ENCODE peak calls at places on chromosomes 11 and 22, in ten cellular contexts. One of them, this sample, is unnamed.

GRCh38 chr11:2558861-2559526 is 114.2 kb downstream of the KCNQ1 start:
- DNase-seq in Karpas-422: no peak
- DNase-seq in brain microvascular endothelial cell: no peak
- DNase-seq in adrenal gland: no peak
- DNase-seq in MM.1S: no peak
- DNase-seq in DND-41: no peak
- DNase-seq in left ventricle myocardium inferior: no peak
- DNase-seq in OCI-LY7: no peak
- DNase-seq in naive thymus-derived CD4-positive, alpha-beta T cell: no peak
- DNase-seq in CD8-positive, alpha-beta memory T cell: no peak
- DNase-seq in this sample: no peak

GRCh38 chr22:22817468-22818201 is 70.0 kb upstream of the IGLL5 start:
- DNase-seq in Karpas-422: no peak
- DNase-seq in brain microvascular endothelial cell: no peak
- DNase-seq in adrenal gland: no peak
- DNase-seq in MM.1S: no peak
- DNase-seq in DND-41: no peak
- DNase-seq in left ventricle myocardium inferior: no peak
- DNase-seq in OCI-LY7: no peak
- DNase-seq in naive thymus-derived CD4-positive, alpha-beta T cell: no peak
- DNase-seq in CD8-positive, alpha-beta memory T cell: no peak
- DNase-seq in this sample: no peak

GRCh38 chr11:45518853-45519545 is 146.4 kb downstream of the CHST1 start:
- DNase-seq in Karpas-422: no peak
- DNase-seq in brain microvascular endothelial cell: no peak
- DNase-seq in adrenal gland: no peak
- DNase-seq in MM.1S: no peak
- DNase-seq in DND-41: no peak
- DNase-seq in left ventricle myocardium inferior: no peak
- DNase-seq in OCI-LY7: no peak
- DNase-seq in naive thymus-derived CD4-positive, alpha-beta T cell: no peak
- DNase-seq in CD8-positive, alpha-beta memory T cell: no peak
- DNase-seq in this sample: no peak

GRCh38 chr11:7605544-7605943 is 67.8 kb downstream of the CYB5R2 start:
- DNase-seq in Karpas-422: no peak
- DNase-seq in brain microvascular endothelial cell: peak; percentile 85
- DNase-seq in adrenal gland: no peak
- DNase-seq in MM.1S: no peak
- DNase-seq in DND-41: no peak
- DNase-seq in left ventricle myocardium inferior: no peak
- DNase-seq in OCI-LY7: no peak
- DNase-seq in naive thymus-derived CD4-positive, alpha-beta T cell: no peak
- DNase-seq in CD8-positive, alpha-beta memory T cell: no peak
- DNase-seq in this sample: no peak

GRCh38 chr11:78823588-78823987 is 248.9 kb upstream of the NARS2 start:
- DNase-seq in Karpas-422: no peak
- DNase-seq in brain microvascular endothelial cell: no peak
- DNase-seq in adrenal gland: no peak
- DNase-seq in MM.1S: no peak
- DNase-seq in DND-41: no peak
- DNase-seq in left ventricle myocardium inferior: no peak
- DNase-seq in OCI-LY7: no peak
- DNase-seq in naive thymus-derived CD4-positive, alpha-beta T cell: no peak
- DNase-seq in CD8-positive, alpha-beta memory T cell: no peak
- DNase-seq in this sample: no peak

GRCh38 chr22:27245056-27245455 is 556.5 kb downstream of the MN1 start:
- DNase-seq in Karpas-422: no peak
- DNase-seq in brain microvascular endothelial cell: no peak
- DNase-seq in adrenal gland: no peak
- DNase-seq in MM.1S: no peak
- DNase-seq in DND-41: no peak
- DNase-seq in left ventricle myocardium inferior: no peak
- DNase-seq in OCI-LY7: no peak
- DNase-seq in naive thymus-derived CD4-positive, alpha-beta T cell: no peak
- DNase-seq in CD8-positive, alpha-beta memory T cell: no peak
- DNase-seq in this sample: no peak

GRCh38 chr11:129230006-129230405 is 37.9 kb upstream of the ARHGAP32 start:
- DNase-seq in Karpas-422: no peak
- DNase-seq in brain microvascular endothelial cell: no peak
- DNase-seq in adrenal gland: no peak
- DNase-seq in MM.1S: no peak
- DNase-seq in DND-41: no peak
- DNase-seq in left ventricle myocardium inferior: no peak
- DNase-seq in OCI-LY7: no peak
- DNase-seq in naive thymus-derived CD4-positive, alpha-beta T cell: no peak
- DNase-seq in CD8-positive, alpha-beta memory T cell: no peak
- DNase-seq in this sample: no peak

GRCh38 chr22:22558071-22558971 is 744 bp downstream of the PRAME start:
- DNase-seq in Karpas-422: no peak
- DNase-seq in brain microvascular endothelial cell: no peak
- DNase-seq in adrenal gland: no peak
- DNase-seq in MM.1S: no peak
- DNase-seq in DND-41: no peak
- DNase-seq in left ventricle myocardium inferior: no peak
- DNase-seq in OCI-LY7: no peak
- DNase-seq in naive thymus-derived CD4-positive, alpha-beta T cell: no peak
- DNase-seq in CD8-positive, alpha-beta memory T cell: no peak
- DNase-seq in this sample: no peak

GRCh38 chr11:33157103-33158027 is 3.9 kb downstream of the CSTF3 start:
- DNase-seq in Karpas-422: no peak
- DNase-seq in brain microvascular endothelial cell: no peak
- DNase-seq in adrenal gland: no peak
- DNase-seq in MM.1S: no peak
- DNase-seq in DND-41: no peak
- DNase-seq in left ventricle myocardium inferior: no peak
- DNase-seq in OCI-LY7: no peak
- DNase-seq in naive thymus-derived CD4-positive, alpha-beta T cell: no peak
- DNase-seq in CD8-positive, alpha-beta memory T cell: no peak
- DNase-seq in this sample: no peak

GRCh38 chr11:119728226-119728626 is 774 bp downstream of the NECTIN1 start:
- DNase-seq in Karpas-422: no peak
- DNase-seq in brain microvascular endothelial cell: no peak
- DNase-seq in adrenal gland: no peak
- DNase-seq in MM.1S: peak; percentile 36
- DNase-seq in DND-41: no peak
- DNase-seq in left ventricle myocardium inferior: no peak
- DNase-seq in OCI-LY7: peak; percentile 14
- DNase-seq in naive thymus-derived CD4-positive, alpha-beta T cell: peak; percentile 27
- DNase-seq in CD8-positive, alpha-beta memory T cell: no peak
- DNase-seq in this sample: no peak

GRCh38 chr22:33593818-33594217 is 326.5 kb downstream of the LARGE1 start:
- DNase-seq in Karpas-422: no peak
- DNase-seq in brain microvascular endothelial cell: no peak
- DNase-seq in adrenal gland: no peak
- DNase-seq in MM.1S: no peak
- DNase-seq in DND-41: no peak
- DNase-seq in left ventricle myocardium inferior: no peak
- DNase-seq in OCI-LY7: no peak
- DNase-seq in naive thymus-derived CD4-positive, alpha-beta T cell: no peak
- DNase-seq in CD8-positive, alpha-beta memory T cell: no peak
- DNase-seq in this sample: no peak

GRCh38 chr11:22875869-22876473 is 15.7 kb upstream of the CCDC179 start:
- DNase-seq in Karpas-422: peak; percentile 92
- DNase-seq in brain microvascular endothelial cell: peak; percentile 85
- DNase-seq in adrenal gland: peak; percentile 74
- DNase-seq in MM.1S: peak; percentile 87
- DNase-seq in DND-41: peak; percentile 68
- DNase-seq in left ventricle myocardium inferior: no peak
- DNase-seq in OCI-LY7: peak; percentile 83
- DNase-seq in naive thymus-derived CD4-positive, alpha-beta T cell: peak; percentile 23
- DNase-seq in CD8-positive, alpha-beta memory T cell: peak; percentile 59
- DNase-seq in this sample: peak; percentile 69

GRCh38 chr11:36456136-36456535 is 53.9 kb downstream of the TRAF6 start:
- DNase-seq in Karpas-422: no peak
- DNase-seq in brain microvascular endothelial cell: no peak
- DNase-seq in adrenal gland: no peak
- DNase-seq in MM.1S: no peak
- DNase-seq in DND-41: no peak
- DNase-seq in left ventricle myocardium inferior: no peak
- DNase-seq in OCI-LY7: no peak
- DNase-seq in naive thymus-derived CD4-positive, alpha-beta T cell: no peak
- DNase-seq in CD8-positive, alpha-beta memory T cell: no peak
- DNase-seq in this sample: no peak

GRCh38 chr22:37911697-37912096 is 5.6 kb downstream of the MICALL1 start:
- DNase-seq in Karpas-422: no peak
- DNase-seq in brain microvascular endothelial cell: no peak
- DNase-seq in adrenal gland: no peak
- DNase-seq in MM.1S: no peak
- DNase-seq in DND-41: no peak
- DNase-seq in left ventricle myocardium inferior: no peak
- DNase-seq in OCI-LY7: no peak
- DNase-seq in naive thymus-derived CD4-positive, alpha-beta T cell: no peak
- DNase-seq in CD8-positive, alpha-beta memory T cell: no peak
- DNase-seq in this sample: no peak
- H3K27ac ChIP-seq in Karpas-422: no peak overlapping the region
- H3K27ac ChIP-seq in brain microvascular endothelial cell: no peak overlapping the region
- H3K27ac ChIP-seq in adrenal gland: no peak overlapping the region
- H3K27ac ChIP-seq in MM.1S: no peak overlapping the region
- H3K27ac ChIP-seq in DND-41: no peak overlapping the region
- H3K27ac ChIP-seq in left ventricle myocardium inferior: peak overlapping the region; percentile 79
- H3K27ac ChIP-seq in OCI-LY7: no peak overlapping the region
- H3K27ac ChIP-seq in naive thymus-derived CD4-positive, alpha-beta T cell: no peak overlapping the region
- H3K27ac ChIP-seq in CD8-positive, alpha-beta memory T cell: no peak overlapping the region
- H3K27ac ChIP-seq in this sample: peak overlapping the region; percentile 72

GRCh38 chr11:17014321-17014773 is at the start of gene PLEKHA7:
- DNase-seq in Karpas-422: no peak
- DNase-seq in brain microvascular endothelial cell: no peak
- DNase-seq in adrenal gland: no peak
- DNase-seq in MM.1S: no peak
- DNase-seq in DND-41: no peak
- DNase-seq in left ventricle myocardium inferior: no peak
- DNase-seq in OCI-LY7: no peak
- DNase-seq in naive thymus-derived CD4-positive, alpha-beta T cell: peak; percentile 25
- DNase-seq in CD8-positive, alpha-beta memory T cell: peak; percentile 2
- DNase-seq in this sample: no peak

GRCh38 chr11:17013548-17014320 is 480 bp downstream of the PLEKHA7 start:
- DNase-seq in Karpas-422: no peak
- DNase-seq in brain microvascular endothelial cell: no peak
- DNase-seq in adrenal gland: no peak
- DNase-seq in MM.1S: peak; percentile 64
- DNase-seq in DND-41: no peak
- DNase-seq in left ventricle myocardium inferior: no peak
- DNase-seq in OCI-LY7: no peak
- DNase-seq in naive thymus-derived CD4-positive, alpha-beta T cell: peak; percentile 29
- DNase-seq in CD8-positive, alpha-beta memory T cell: peak; percentile 20
- DNase-seq in this sample: no peak

GRCh38 chr11:17015639-17016125 is 1.5 kb upstream of the PLEKHA7 start:
- DNase-seq in Karpas-422: no peak
- DNase-seq in brain microvascular endothelial cell: no peak
- DNase-seq in adrenal gland: no peak
- DNase-seq in MM.1S: peak; percentile 33
- DNase-seq in DND-41: no peak
- DNase-seq in left ventricle myocardium inferior: peak; percentile 24
- DNase-seq in OCI-LY7: no peak
- DNase-seq in naive thymus-derived CD4-positive, alpha-beta T cell: no peak
- DNase-seq in CD8-positive, alpha-beta memory T cell: no peak
- DNase-seq in this sample: peak; percentile 25

GRCh38 chr11:17012712-17013547 is 1.3 kb downstream of the PLEKHA7 start:
- DNase-seq in Karpas-422: no peak
- DNase-seq in brain microvascular endothelial cell: peak; percentile 53
- DNase-seq in adrenal gland: no peak
- DNase-seq in MM.1S: no peak
- DNase-seq in DND-41: no peak
- DNase-seq in left ventricle myocardium inferior: peak; percentile 55
- DNase-seq in OCI-LY7: no peak
- DNase-seq in naive thymus-derived CD4-positive, alpha-beta T cell: no peak
- DNase-seq in CD8-positive, alpha-beta memory T cell: no peak
- DNase-seq in this sample: peak; percentile 50

DNA sequence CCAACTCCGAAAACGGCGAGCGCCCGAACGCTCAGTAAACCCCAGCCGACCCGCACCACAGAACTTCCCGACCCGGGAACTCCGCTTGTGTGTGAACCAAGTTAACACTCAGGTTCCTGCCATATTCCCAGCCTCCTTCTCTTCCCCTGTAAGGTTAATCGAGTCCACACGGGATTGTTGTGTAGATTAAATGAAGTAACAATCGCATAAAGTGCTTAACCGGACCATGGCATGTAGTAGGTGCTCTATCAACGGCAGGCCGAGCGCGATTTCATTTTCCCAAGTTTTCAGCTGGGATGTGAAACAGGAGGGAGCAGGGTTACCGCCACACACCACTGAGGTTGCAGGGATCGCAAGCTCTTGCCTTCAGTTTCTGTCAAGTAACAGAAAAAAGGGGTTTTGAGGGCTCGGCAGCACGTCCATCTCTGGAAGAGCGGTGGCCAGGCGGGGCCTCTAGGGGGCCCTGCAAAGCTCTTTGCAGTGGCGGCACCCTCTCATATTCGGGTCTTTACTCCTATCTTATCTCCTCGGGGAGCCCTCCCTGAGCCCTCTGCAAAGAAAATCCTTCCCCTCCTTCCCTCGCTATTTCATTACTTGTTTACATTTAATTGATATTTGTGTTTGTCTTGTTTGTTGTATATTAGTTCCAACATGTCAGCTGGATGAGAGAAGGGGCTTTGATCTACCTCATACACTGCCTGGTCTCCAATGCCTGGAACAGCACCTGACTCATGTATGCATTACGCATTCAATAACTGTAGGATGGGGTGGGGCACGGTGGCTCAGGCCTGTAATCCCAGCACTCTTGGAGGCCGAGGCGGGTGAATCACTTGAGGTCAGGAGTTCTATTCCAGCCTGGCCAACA is 792 bp upstream of the PLEKHA7 start:
- DNase-seq in Karpas-422: peak; percentile 45
- DNase-seq in brain microvascular endothelial cell: peak; percentile 45
- DNase-seq in adrenal gland: no peak
- DNase-seq in MM.1S: peak; percentile 71
- DNase-seq in DND-41: no peak
- DNase-seq in left ventricle myocardium inferior: no peak
- DNase-seq in OCI-LY7: no peak
- DNase-seq in naive thymus-derived CD4-positive, alpha-beta T cell: peak; percentile 28
- DNase-seq in CD8-positive, alpha-beta memory T cell: peak; percentile 13
- DNase-seq in this sample: no peak
- H3K4me3 ChIP-seq in Karpas-422: no peak overlapping the region
- H3K4me3 ChIP-seq in brain microvascular endothelial cell: peak overlapping the region; percentile 29
- H3K4me3 ChIP-seq in adrenal gland: no peak overlapping the region
- H3K4me3 ChIP-seq in MM.1S: peak overlapping the region; percentile 90
- H3K4me3 ChIP-seq in DND-41: no peak overlapping the region
- H3K4me3 ChIP-seq in left ventricle myocardium inferior: peak overlapping the region; percentile 87
- H3K4me3 ChIP-seq in OCI-LY7: no peak overlapping the region
- H3K4me3 ChIP-seq in naive thymus-derived CD4-positive, alpha-beta T cell: peak overlapping the region; percentile 52
- H3K4me3 ChIP-seq in CD8-positive, alpha-beta memory T cell: peak overlapping the region; percentile 66
- H3K4me3 ChIP-seq in this sample: peak overlapping the region; percentile 70

GRCh38 chr22:35380537-35381423 is at the start of gene HMOX1:
- DNase-seq in Karpas-422: peak; percentile 73
- DNase-seq in brain microvascular endothelial cell: peak; percentile 70
- DNase-seq in adrenal gland: peak; percentile 89
- DNase-seq in MM.1S: peak; percentile 88
- DNase-seq in DND-41: no peak
- DNase-seq in left ventricle myocardium inferior: peak; percentile 92
- DNase-seq in OCI-LY7: peak; percentile 51
- DNase-seq in naive thymus-derived CD4-positive, alpha-beta T cell: peak; percentile 63
- DNase-seq in CD8-positive, alpha-beta memory T cell: peak; percentile 26
- DNase-seq in this sample: peak; percentile 87
- H3K27ac ChIP-seq in Karpas-422: no peak within 1 kb of the TSS
- H3K27ac ChIP-seq in brain microvascular endothelial cell: no peak within 1 kb of the TSS
- H3K27ac ChIP-seq in adrenal gland: peak within 1 kb of the TSS; percentile 49
- H3K27ac ChIP-seq in MM.1S: peak within 1 kb of the TSS; percentile 4
- H3K27ac ChIP-seq in DND-41: no peak within 1 kb of the TSS
- H3K27ac ChIP-seq in left ventricle myocardium inferior: peak within 1 kb of the TSS; percentile 70
- H3K27ac ChIP-seq in OCI-LY7: no peak within 1 kb of the TSS
- H3K27ac ChIP-seq in naive thymus-derived CD4-positive, alpha-beta T cell: no peak within 1 kb of the TSS
- H3K27ac ChIP-seq in CD8-positive, alpha-beta memory T cell: no peak within 1 kb of the TSS
- H3K27ac ChIP-seq in this sample: peak within 1 kb of the TSS; percentile 70

GRCh38 chr11:67022341-67022933 is 497 bp upstream of the SYT12 start:
- DNase-seq in Karpas-422: no peak
- DNase-seq in brain microvascular endothelial cell: peak; percentile 40
- DNase-seq in adrenal gland: peak; percentile 55
- DNase-seq in MM.1S: no peak
- DNase-seq in DND-41: no peak
- DNase-seq in left ventricle myocardium inferior: no peak
- DNase-seq in OCI-LY7: no peak
- DNase-seq in naive thymus-derived CD4-positive, alpha-beta T cell: no peak
- DNase-seq in CD8-positive, alpha-beta memory T cell: no peak
- DNase-seq in this sample: no peak
- H3K4me3 ChIP-seq in Karpas-422: no peak overlapping the region
- H3K4me3 ChIP-seq in brain microvascular endothelial cell: peak overlapping the region; percentile 45
- H3K4me3 ChIP-seq in adrenal gland: no peak overlapping the region
- H3K4me3 ChIP-seq in MM.1S: no peak overlapping the region
- H3K4me3 ChIP-seq in DND-41: no peak overlapping the region
- H3K4me3 ChIP-seq in left ventricle myocardium inferior: peak overlapping the region; percentile 64
- H3K4me3 ChIP-seq in OCI-LY7: no peak overlapping the region
- H3K4me3 ChIP-seq in naive thymus-derived CD4-positive, alpha-beta T cell: no peak overlapping the region
- H3K4me3 ChIP-seq in CD8-positive, alpha-beta memory T cell: no peak overlapping the region
- H3K4me3 ChIP-seq in this sample: peak overlapping the region; percentile 49

This sample was measured in heart right ventricle.